ENCODE peak calls at places on chromosome 12, in seven cellular contexts. L, U, W, A, V, S and Z are unnamed samples.

GRCh38 chr12:91327889-91328288 is 145.3 kb upstream of the DCN start:
- DNase-seq in L (no peak), U (peak; percentile 82), W (peak; percentile 76), A (no peak), V (no peak), S (no peak), Z (no peak)

GRCh38 chr12:1463073-1463905 is 131.1 kb downstream of the FBXL14 start:
- DNase-seq in L (no peak), U (peak; percentile 30), W (peak; percentile 77), A (no peak), V (no peak), S (no peak), Z (no peak)

GRCh38 chr12:69545081-69545480 is 40.2 kb upstream of the CCT2 start:
- DNase-seq in L (no peak), U (no peak), W (peak; percentile 20), A (no peak), V (no peak), S (no peak), Z (no peak)

GRCh38 chr12:28413455-28414109 is 223.3 kb downstream of the CCDC91 start:
- DNase-seq in L (no peak), U (no peak), W (no peak), A (no peak), V (no peak), S (no peak), Z (no peak)

GRCh38 chr12:94140556-94140955 is 7.8 kb upstream of the PLXNC1 start:
- DNase-seq in L (no peak), U (peak; percentile 11), W (no peak), A (peak; percentile 23), V (no peak), S (peak; percentile 6), Z (no peak)

GRCh38 chr12:110670161-110670701 is 18.7 kb downstream of the HVCN1 start:
- DNase-seq in L (peak; percentile 26), U (no peak), W (no peak), A (no peak), V (no peak), S (no peak), Z (no peak)

GRCh38 chr12:88922816-88923215 is 342.5 kb upstream of the KITLG start:
- DNase-seq in L (no peak), U (peak; percentile 39), W (peak; percentile 55), A (no peak), V (no peak), S (peak; percentile 84), Z (no peak)

GRCh38 chr12:102948941-102949352 is 8.5 kb upstream of the ASCL1 start:
- DNase-seq in L (no peak), U (peak; percentile 24), W (peak; percentile 52), A (peak; percentile 41), V (peak; percentile 11), S (peak; percentile 40), Z (no peak)

GRCh38 chr12:82835217-82835616 is 148.5 kb downstream of the TMTC2 start:
- DNase-seq in L (no peak), U (peak; percentile 21), W (peak; percentile 64), A (no peak), V (no peak), S (peak; percentile 66), Z (no peak)

GRCh38 chr12:16568873-16569272 is 37.1 kb downstream of the LMO3 start:
- DNase-seq in L (no peak), U (no peak), W (no peak), A (no peak), V (no peak), S (peak; percentile 95), Z (no peak)

GRCh38 chr12:104698871-104699270 is 242.1 kb downstream of the CHST11 start:
- DNase-seq in L (no peak), U (peak; percentile 60), W (peak; percentile 75), A (no peak), V (no peak), S (no peak), Z (no peak)

GRCh38 chr12:108691995-108692808 is 39.1 kb downstream of the CORO1C start:
- DNase-seq in L (no peak), U (no peak), W (no peak), A (peak; percentile 24), V (no peak), S (peak; percentile 62), Z (no peak)

GRCh38 chr12:67747869-67748760 is 99.6 kb downstream of the DYRK2 start:
- DNase-seq in L (no peak), U (peak; percentile 66), W (peak; percentile 65), A (no peak), V (peak; percentile 41), S (peak; percentile 38), Z (no peak)

GRCh38 chr12:55017421-55017820 is 2.4 kb upstream of the NEUROD4 start:
- DNase-seq in L (no peak), U (no peak), W (no peak), A (no peak), V (no peak), S (no peak), Z (no peak)

GRCh38 chr12:713281-713875 is 39.0 kb upstream of the WNK1 start:
- DNase-seq in L (no peak), U (peak; percentile 3), W (no peak), A (no peak), V (no peak), S (no peak), Z (no peak)

GRCh38 chr12:43653289-43653915 is 101.4 kb upstream of the ADAMTS20 start:
- DNase-seq in L (no peak), U (no peak), W (no peak), A (no peak), V (no peak), S (no peak), Z (no peak)

GRCh38 chr12:108231909-108232434 is 102.9 kb downstream of the WSCD2 start:
- DNase-seq in L (no peak), U (no peak), W (no peak), A (no peak), V (no peak), S (no peak), Z (no peak)

GRCh38 chr12:22527999-22528398 is 16.3 kb downstream of the C2CD5 start:
- DNase-seq in L (no peak), U (peak; percentile 76), W (peak; percentile 77), A (no peak), V (no peak), S (no peak), Z (no peak)

GRCh38 chr12:100919116-100919515 is 124.5 kb downstream of the ANO4 start:
- DNase-seq in L (no peak), U (peak; percentile 17), W (peak; percentile 9), A (no peak), V (no peak), S (peak; percentile 40), Z (no peak)

GRCh38 chr12:8493084-8493483 is 20.2 kb upstream of the CLEC4D start:
- DNase-seq in L (no peak), U (no peak), W (no peak), A (no peak), V (no peak), S (no peak), Z (no peak)

GRCh38 chr12:30457621-30458289 is 237.9 kb downstream of the IPO8 start:
- DNase-seq in L (no peak), U (peak; percentile 65), W (peak; percentile 82), A (no peak), V (peak; percentile 10), S (peak; percentile 89), Z (no peak)

GRCh38 chr12:105935106-105935505 is 203.6 kb downstream of the NUAK1 start:
- DNase-seq in L (no peak), U (peak; percentile 54), W (no peak), A (no peak), V (no peak), S (peak; percentile 74), Z (no peak)

GRCh38 chr12:57724936-57725740 is 13.4 kb downstream of the AGAP2 start:
- DNase-seq in L (no peak), U (no peak), W (no peak), A (no peak), V (no peak), S (no peak), Z (no peak)

GRCh38 chr12:57727758-57728395 is 10.7 kb downstream of the AGAP2 start:
- DNase-seq in L (peak; percentile 74), U (no peak), W (no peak), A (no peak), V (no peak), S (no peak), Z (no peak)

GRCh38 chr12:57725851-57726150 is 12.7 kb downstream of the AGAP2 start:
- DNase-seq in L (no peak), U (no peak), W (no peak), A (no peak), V (no peak), S (no peak), Z (no peak)

GRCh38 chr12:57726151-57726883 is 12.2 kb downstream of the AGAP2 start:
- DNase-seq in L (peak; percentile 93), U (peak; percentile 86), W (peak; percentile 82), A (peak; percentile 80), V (peak; percentile 55), S (peak; percentile 67), Z (no peak)

GRCh38 chr12:57726884-57727757 is 11.4 kb downstream of the AGAP2 start:
- DNase-seq in L (peak; percentile 88), U (no peak), W (no peak), A (peak; percentile 65), V (no peak), S (no peak), Z (no peak)
- TF ChIP-seq CTCF in L (no peak), U (peak; percentile 45), W (peak; percentile 52), A (peak; percentile 58), V (peak; percentile 46), S (peak; percentile 51), Z (peak; percentile 32)

GRCh38 chr12:26123482-26123980 is 1.3 kb downstream of the BHLHE41 start:
- DNase-seq in L (no peak), U (no peak), W (peak; percentile 50), A (no peak), V (no peak), S (no peak), Z (no peak)
- TF ChIP-seq CTCF in L (no peak), U (no peak), W (no peak), A (no peak), V (no peak), S (no peak), Z (no peak)

DNA sequence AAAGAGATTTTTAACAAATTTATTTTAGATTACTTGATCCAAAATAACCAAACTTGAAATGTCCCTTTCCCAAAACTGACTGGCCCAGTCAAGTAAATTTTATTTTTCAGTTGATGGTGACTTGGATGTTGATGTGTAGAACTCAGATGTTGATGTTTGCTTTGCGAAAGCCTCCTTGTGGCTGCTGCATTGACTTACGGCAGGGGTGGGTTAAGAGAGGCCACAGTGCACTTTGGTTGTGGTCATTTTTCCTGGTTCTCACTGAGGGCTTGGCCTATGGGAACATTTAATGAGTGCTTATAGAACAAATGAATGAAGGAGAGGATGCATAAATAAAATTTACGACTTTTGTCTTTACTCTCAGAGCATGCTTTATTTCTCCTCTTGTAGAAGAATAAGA is 52.6 kb downstream of the SLCO1B3 start:
- DNase-seq in L (no peak), U (no peak), W (no peak), A (no peak), V (no peak), S (no peak), Z (no peak)
- TF ChIP-seq CTCF in L (no peak), U (no peak), W (no peak), A (no peak), V (no peak), S (no peak), Z (no peak)

GRCh38 chr12:6867407-6868210 is at the start of gene TPI1:
- DNase-seq in L (peak; percentile 97), U (peak; percentile 78), W (peak; percentile 80), A (peak; percentile 89), V (peak; percentile 52), S (peak; percentile 46), Z (peak; percentile 87)
- TF ChIP-seq CTCF in L (no peak), U (no peak), W (no peak), A (peak; percentile 24), V (no peak), S (no peak), Z (peak; percentile 43)